ENCODE peak calls at places on chromosome 14, in ten cellular contexts. One of them, this sample, is unnamed.

GRCh38 chr14:96400495-96400894 is 8.6 kb downstream of the AK7 start:
- DNase-seq in foreskin keratinocyte: no peak
- DNase-seq in H9: no peak
- DNase-seq in breast epithelium: no peak
- DNase-seq in amygdala: peak
- DNase-seq in HT1080: no peak
- DNase-seq in T47D: no peak
- DNase-seq in HuH-7.5: no peak
- DNase-seq in stimulated activated CD4-positive, alpha-beta T cell treated with anti-CD3 and anti-CD28 coated beads, Interleukin-2, amount 100 ng/mL, for 48 hours: no peak
- DNase-seq in hippocampal formation: peak
- DNase-seq in this sample: no peak

GRCh38 chr14:98579140-98579539 is 692.9 kb downstream of the BCL11B start:
- DNase-seq in foreskin keratinocyte: peak
- DNase-seq in amygdala: no peak
- DNase-seq in hippocampal formation: no peak
- DNase-seq in H9: no peak
- DNase-seq in stimulated activated CD4-positive, alpha-beta T cell treated with anti-CD3 and anti-CD28 coated beads, Interleukin-2, amount 100 ng/mL, for 48 hours: no peak
- DNase-seq in T47D: no peak
- DNase-seq in HT1080: no peak
- DNase-seq in breast epithelium: no peak
- DNase-seq in HuH-7.5: no peak
- DNase-seq in this sample: no peak

GRCh38 chr14:101596742-101597141 is 35.4 kb downstream of the DIO3 start:
- DNase-seq in hippocampal formation: no peak
- DNase-seq in breast epithelium: no peak
- DNase-seq in stimulated activated CD4-positive, alpha-beta T cell treated with anti-CD3 and anti-CD28 coated beads, Interleukin-2, amount 100 ng/mL, for 48 hours: no peak
- DNase-seq in foreskin keratinocyte: no peak
- DNase-seq in H9: no peak
- DNase-seq in amygdala: no peak
- DNase-seq in HuH-7.5: no peak
- DNase-seq in HT1080: no peak
- DNase-seq in T47D: no peak
- DNase-seq in this sample: no peak

GRCh38 chr14:40394634-40395340 is 962.6 kb upstream of the FBXO33 start:
- DNase-seq in hippocampal formation: no peak
- DNase-seq in stimulated activated CD4-positive, alpha-beta T cell treated with anti-CD3 and anti-CD28 coated beads, Interleukin-2, amount 100 ng/mL, for 48 hours: no peak
- DNase-seq in breast epithelium: no peak
- DNase-seq in HT1080: peak
- DNase-seq in amygdala: no peak
- DNase-seq in foreskin keratinocyte: peak
- DNase-seq in T47D: no peak
- DNase-seq in HuH-7.5: no peak
- DNase-seq in H9: no peak
- DNase-seq in this sample: no peak

GRCh38 chr14:104595116-104595675 is 9.4 kb downstream of the TMEM179 start:
- DNase-seq in hippocampal formation: no peak
- DNase-seq in HT1080: no peak
- DNase-seq in foreskin keratinocyte: no peak
- DNase-seq in HuH-7.5: no peak
- DNase-seq in H9: no peak
- DNase-seq in T47D: no peak
- DNase-seq in stimulated activated CD4-positive, alpha-beta T cell treated with anti-CD3 and anti-CD28 coated beads, Interleukin-2, amount 100 ng/mL, for 48 hours: no peak
- DNase-seq in breast epithelium: no peak
- DNase-seq in amygdala: no peak
- DNase-seq in this sample: no peak

GRCh38 chr14:64504897-64505771 is 564 bp downstream of the ZBTB1 start:
- DNase-seq in hippocampal formation: peak
- DNase-seq in H9: peak
- DNase-seq in T47D: peak
- DNase-seq in amygdala: peak
- DNase-seq in HuH-7.5: peak
- DNase-seq in stimulated activated CD4-positive, alpha-beta T cell treated with anti-CD3 and anti-CD28 coated beads, Interleukin-2, amount 100 ng/mL, for 48 hours: peak
- DNase-seq in foreskin keratinocyte: peak
- DNase-seq in breast epithelium: peak
- DNase-seq in HT1080: peak
- DNase-seq in this sample: peak

GRCh38 chr14:70011098-70011497 is 131.9 kb downstream of the SMOC1 start:
- DNase-seq in H9: no peak
- DNase-seq in breast epithelium: no peak
- DNase-seq in foreskin keratinocyte: no peak
- DNase-seq in HuH-7.5: no peak
- DNase-seq in T47D: no peak
- DNase-seq in HT1080: no peak
- DNase-seq in hippocampal formation: no peak
- DNase-seq in stimulated activated CD4-positive, alpha-beta T cell treated with anti-CD3 and anti-CD28 coated beads, Interleukin-2, amount 100 ng/mL, for 48 hours: no peak
- DNase-seq in amygdala: no peak
- DNase-seq in this sample: no peak

GRCh38 chr14:69699743-69700309 is 67.1 kb upstream of the SRSF5 start:
- DNase-seq in foreskin keratinocyte: no peak
- DNase-seq in T47D: no peak
- DNase-seq in HuH-7.5: no peak
- DNase-seq in breast epithelium: no peak
- DNase-seq in stimulated activated CD4-positive, alpha-beta T cell treated with anti-CD3 and anti-CD28 coated beads, Interleukin-2, amount 100 ng/mL, for 48 hours: no peak
- DNase-seq in HT1080: no peak
- DNase-seq in H9: no peak
- DNase-seq in amygdala: no peak
- DNase-seq in hippocampal formation: no peak
- DNase-seq in this sample: no peak

GRCh38 chr14:33123281-33123680 is 184.6 kb downstream of the NPAS3 start:
- DNase-seq in stimulated activated CD4-positive, alpha-beta T cell treated with anti-CD3 and anti-CD28 coated beads, Interleukin-2, amount 100 ng/mL, for 48 hours: no peak
- DNase-seq in foreskin keratinocyte: no peak
- DNase-seq in T47D: no peak
- DNase-seq in HT1080: no peak
- DNase-seq in H9: no peak
- DNase-seq in hippocampal formation: no peak
- DNase-seq in breast epithelium: no peak
- DNase-seq in HuH-7.5: no peak
- DNase-seq in amygdala: no peak
- DNase-seq in this sample: no peak

GRCh38 chr14:41606249-41607118 is at the start of gene LRFN5:
- DNase-seq in amygdala: no peak
- DNase-seq in HuH-7.5: peak
- DNase-seq in stimulated activated CD4-positive, alpha-beta T cell treated with anti-CD3 and anti-CD28 coated beads, Interleukin-2, amount 100 ng/mL, for 48 hours: no peak
- DNase-seq in breast epithelium: no peak
- DNase-seq in T47D: no peak
- DNase-seq in foreskin keratinocyte: no peak
- DNase-seq in hippocampal formation: no peak
- DNase-seq in HT1080: no peak
- DNase-seq in H9: peak
- DNase-seq in this sample: no peak

GRCh38 chr14:39762576-39763401 is 330.6 kb upstream of the FBXO33 start:
- DNase-seq in HT1080: peak
- DNase-seq in HuH-7.5: peak
- DNase-seq in foreskin keratinocyte: no peak
- DNase-seq in stimulated activated CD4-positive, alpha-beta T cell treated with anti-CD3 and anti-CD28 coated beads, Interleukin-2, amount 100 ng/mL, for 48 hours: no peak
- DNase-seq in H9: no peak
- DNase-seq in hippocampal formation: peak
- DNase-seq in T47D: no peak
- DNase-seq in amygdala: no peak
- DNase-seq in breast epithelium: no peak
- DNase-seq in this sample: peak

GRCh38 chr14:103315368-103315911 is 18.6 kb upstream of the EIF5 start:
- DNase-seq in breast epithelium: peak
- DNase-seq in amygdala: no peak
- DNase-seq in HT1080: no peak
- DNase-seq in T47D: no peak
- DNase-seq in stimulated activated CD4-positive, alpha-beta T cell treated with anti-CD3 and anti-CD28 coated beads, Interleukin-2, amount 100 ng/mL, for 48 hours: no peak
- DNase-seq in foreskin keratinocyte: peak
- DNase-seq in H9: no peak
- DNase-seq in hippocampal formation: no peak
- DNase-seq in HuH-7.5: no peak
- DNase-seq in this sample: peak

GRCh38 chr14:37546621-37547447 is 48.2 kb downstream of the FOXA1 start:
- DNase-seq in hippocampal formation: no peak
- DNase-seq in amygdala: no peak
- DNase-seq in H9: no peak
- DNase-seq in breast epithelium: no peak
- DNase-seq in foreskin keratinocyte: no peak
- DNase-seq in HT1080: no peak
- DNase-seq in T47D: no peak
- DNase-seq in stimulated activated CD4-positive, alpha-beta T cell treated with anti-CD3 and anti-CD28 coated beads, Interleukin-2, amount 100 ng/mL, for 48 hours: no peak
- DNase-seq in HuH-7.5: peak
- DNase-seq in this sample: no peak

GRCh38 chr14:95073947-95074346 is 83.4 kb downstream of the DICER1 start:
- DNase-seq in hippocampal formation: no peak
- DNase-seq in stimulated activated CD4-positive, alpha-beta T cell treated with anti-CD3 and anti-CD28 coated beads, Interleukin-2, amount 100 ng/mL, for 48 hours: no peak
- DNase-seq in amygdala: no peak
- DNase-seq in breast epithelium: no peak
- DNase-seq in HT1080: no peak
- DNase-seq in T47D: no peak
- DNase-seq in foreskin keratinocyte: no peak
- DNase-seq in H9: no peak
- DNase-seq in HuH-7.5: no peak
- DNase-seq in this sample: no peak

GRCh38 chr14:70931008-70931407 is 23.7 kb downstream of the PCNX1 start:
- DNase-seq in hippocampal formation: no peak
- DNase-seq in foreskin keratinocyte: peak
- DNase-seq in H9: no peak
- DNase-seq in amygdala: no peak
- DNase-seq in HT1080: no peak
- DNase-seq in stimulated activated CD4-positive, alpha-beta T cell treated with anti-CD3 and anti-CD28 coated beads, Interleukin-2, amount 100 ng/mL, for 48 hours: no peak
- DNase-seq in breast epithelium: no peak
- DNase-seq in HuH-7.5: no peak
- DNase-seq in T47D: no peak
- DNase-seq in this sample: no peak

GRCh38 chr14:20631821-20632389 is 9.6 kb downstream of the OR6S1 start:
- DNase-seq in breast epithelium: peak
- DNase-seq in T47D: no peak
- DNase-seq in stimulated activated CD4-positive, alpha-beta T cell treated with anti-CD3 and anti-CD28 coated beads, Interleukin-2, amount 100 ng/mL, for 48 hours: no peak
- DNase-seq in hippocampal formation: peak
- DNase-seq in amygdala: no peak
- DNase-seq in H9: peak
- DNase-seq in HuH-7.5: no peak
- DNase-seq in HT1080: peak
- DNase-seq in foreskin keratinocyte: peak
- DNase-seq in this sample: no peak

GRCh38 chr14:91417134-91417982 is at the start of gene CCDC88C:
- DNase-seq in T47D: peak
- DNase-seq in HuH-7.5: peak
- DNase-seq in stimulated activated CD4-positive, alpha-beta T cell treated with anti-CD3 and anti-CD28 coated beads, Interleukin-2, amount 100 ng/mL, for 48 hours: peak
- DNase-seq in H9: peak
- DNase-seq in HT1080: peak
- DNase-seq in foreskin keratinocyte: no peak
- DNase-seq in breast epithelium: peak
- DNase-seq in hippocampal formation: no peak
- DNase-seq in amygdala: no peak
- DNase-seq in this sample: peak

GRCh38 chr14:64391113-64391725 is 3.1 kb downstream of the MTHFD1 start:
- DNase-seq in foreskin keratinocyte: no peak
- DNase-seq in hippocampal formation: no peak
- DNase-seq in stimulated activated CD4-positive, alpha-beta T cell treated with anti-CD3 and anti-CD28 coated beads, Interleukin-2, amount 100 ng/mL, for 48 hours: no peak
- DNase-seq in HT1080: no peak
- DNase-seq in T47D: no peak
- DNase-seq in amygdala: no peak
- DNase-seq in breast epithelium: no peak
- DNase-seq in H9: peak
- DNase-seq in HuH-7.5: no peak
- DNase-seq in this sample: no peak

GRCh38 chr14:77109656-77110055 is 11.6 kb downstream of the CIPC start:
- DNase-seq in breast epithelium: no peak
- DNase-seq in HuH-7.5: no peak
- DNase-seq in H9: no peak
- DNase-seq in hippocampal formation: no peak
- DNase-seq in foreskin keratinocyte: no peak
- DNase-seq in amygdala: no peak
- DNase-seq in T47D: no peak
- DNase-seq in stimulated activated CD4-positive, alpha-beta T cell treated with anti-CD3 and anti-CD28 coated beads, Interleukin-2, amount 100 ng/mL, for 48 hours: no peak
- DNase-seq in HT1080: no peak
- DNase-seq in this sample: no peak

GRCh38 chr14:104400355-104400754 is 179.2 kb upstream of the C14orf180 start:
- DNase-seq in foreskin keratinocyte: no peak
- DNase-seq in stimulated activated CD4-positive, alpha-beta T cell treated with anti-CD3 and anti-CD28 coated beads, Interleukin-2, amount 100 ng/mL, for 48 hours: no peak
- DNase-seq in HuH-7.5: no peak
- DNase-seq in amygdala: no peak
- DNase-seq in hippocampal formation: no peak
- DNase-seq in HT1080: no peak
- DNase-seq in breast epithelium: no peak
- DNase-seq in H9: no peak
- DNase-seq in T47D: no peak
- DNase-seq in this sample: no peak

GRCh38 chr14:89912667-89913211 is 41.8 kb downstream of the EFCAB11 start:
- DNase-seq in H9: no peak
- DNase-seq in HT1080: peak
- DNase-seq in amygdala: no peak
- DNase-seq in hippocampal formation: peak
- DNase-seq in stimulated activated CD4-positive, alpha-beta T cell treated with anti-CD3 and anti-CD28 coated beads, Interleukin-2, amount 100 ng/mL, for 48 hours: no peak
- DNase-seq in T47D: no peak
- DNase-seq in breast epithelium: no peak
- DNase-seq in foreskin keratinocyte: peak
- DNase-seq in HuH-7.5: no peak
- DNase-seq in this sample: peak

GRCh38 chr14:33810308-33810707 is 140.6 kb downstream of the EGLN3 start:
- DNase-seq in hippocampal formation: no peak
- DNase-seq in HuH-7.5: no peak
- DNase-seq in breast epithelium: no peak
- DNase-seq in HT1080: no peak
- DNase-seq in amygdala: no peak
- DNase-seq in foreskin keratinocyte: no peak
- DNase-seq in T47D: no peak
- DNase-seq in H9: no peak
- DNase-seq in stimulated activated CD4-positive, alpha-beta T cell treated with anti-CD3 and anti-CD28 coated beads, Interleukin-2, amount 100 ng/mL, for 48 hours: no peak
- DNase-seq in this sample: peak

GRCh38 chr14:76780875-76781647 is 19.8 kb downstream of the VASH1 start:
- DNase-seq in breast epithelium: peak
- DNase-seq in foreskin keratinocyte: no peak
- DNase-seq in stimulated activated CD4-positive, alpha-beta T cell treated with anti-CD3 and anti-CD28 coated beads, Interleukin-2, amount 100 ng/mL, for 48 hours: no peak
- DNase-seq in T47D: no peak
- DNase-seq in hippocampal formation: peak
- DNase-seq in HT1080: no peak
- DNase-seq in HuH-7.5: no peak
- DNase-seq in amygdala: no peak
- DNase-seq in H9: peak
- DNase-seq in this sample: peak

GRCh38 chr14:59918824-59919581 is 941 bp upstream of the LRRC9 start:
- DNase-seq in HuH-7.5: peak
- DNase-seq in breast epithelium: no peak
- DNase-seq in HT1080: no peak
- DNase-seq in stimulated activated CD4-positive, alpha-beta T cell treated with anti-CD3 and anti-CD28 coated beads, Interleukin-2, amount 100 ng/mL, for 48 hours: no peak
- DNase-seq in T47D: peak
- DNase-seq in amygdala: no peak
- DNase-seq in hippocampal formation: no peak
- DNase-seq in H9: no peak
- DNase-seq in foreskin keratinocyte: no peak
- DNase-seq in this sample: no peak

GRCh38 chr14:31966896-31967668 is 110.0 kb upstream of the ARHGAP5 start:
- DNase-seq in hippocampal formation: no peak
- DNase-seq in HT1080: no peak
- DNase-seq in amygdala: no peak
- DNase-seq in H9: no peak
- DNase-seq in breast epithelium: peak
- DNase-seq in T47D: no peak
- DNase-seq in HuH-7.5: no peak
- DNase-seq in stimulated activated CD4-positive, alpha-beta T cell treated with anti-CD3 and anti-CD28 coated beads, Interleukin-2, amount 100 ng/mL, for 48 hours: no peak
- DNase-seq in foreskin keratinocyte: no peak
- DNase-seq in this sample: no peak

GRCh38 chr14:68772761-68773381 is 20.0 kb downstream of the ZFP36L1 start:
- DNase-seq in T47D: no peak
- DNase-seq in amygdala: no peak
- DNase-seq in hippocampal formation: no peak
- DNase-seq in H9: no peak
- DNase-seq in breast epithelium: no peak
- DNase-seq in stimulated activated CD4-positive, alpha-beta T cell treated with anti-CD3 and anti-CD28 coated beads, Interleukin-2, amount 100 ng/mL, for 48 hours: no peak
- DNase-seq in HT1080: no peak
- DNase-seq in foreskin keratinocyte: no peak
- DNase-seq in HuH-7.5: no peak
- DNase-seq in this sample: no peak

GRCh38 chr14:68502196-68502595 is 290.7 kb downstream of the ZFP36L1 start:
- DNase-seq in T47D: no peak
- DNase-seq in breast epithelium: no peak
- DNase-seq in hippocampal formation: no peak
- DNase-seq in HuH-7.5: no peak
- DNase-seq in amygdala: no peak
- DNase-seq in stimulated activated CD4-positive, alpha-beta T cell treated with anti-CD3 and anti-CD28 coated beads, Interleukin-2, amount 100 ng/mL, for 48 hours: no peak
- DNase-seq in foreskin keratinocyte: no peak
- DNase-seq in H9: no peak
- DNase-seq in HT1080: no peak
- DNase-seq in this sample: no peak

GRCh38 chr14:90426663-90427062 is 29.8 kb downstream of the CALM1 start:
- DNase-seq in stimulated activated CD4-positive, alpha-beta T cell treated with anti-CD3 and anti-CD28 coated beads, Interleukin-2, amount 100 ng/mL, for 48 hours: no peak
- DNase-seq in H9: no peak
- DNase-seq in HT1080: no peak
- DNase-seq in hippocampal formation: no peak
- DNase-seq in breast epithelium: no peak
- DNase-seq in HuH-7.5: no peak
- DNase-seq in amygdala: no peak
- DNase-seq in T47D: no peak
- DNase-seq in foreskin keratinocyte: no peak
- DNase-seq in this sample: no peak